ENCODE peak calls at places on chromosomes 4 and X, in five cellular contexts. D is H9, J is H1, I is mesenchymal stem cell, W is trophoblast cell. L is an unnamed sample.

GRCh38 chr4:158033416-158033863 is 139.4 kb downstream of the GASK1B start:
- DNase-seq in D (no peak), J (no peak), I (peak), W (peak), L (no peak)

GRCh38 chrX:155334486-155335316 is at the start of gene CLIC2:
- DNase-seq in D (no peak), J (no peak), I (peak), W (peak), L (no peak)

GRCh38 chrX:1493877-1494510 is 41.3 kb upstream of the ASMTL start:
- DNase-seq in D (peak), J (no peak), I (no peak), W (no peak), L (no peak)

GRCh38 chr4:120633810-120634209 is 288.7 kb downstream of the PRDM5 start:
- DNase-seq in D (no peak), J (no peak), I (no peak), W (no peak), L (no peak)

GRCh38 chrX:15469613-15470012 is 23.5 kb downstream of the PIR start:
- DNase-seq in D (no peak), J (no peak), I (no peak), W (no peak), L (no peak)

GRCh38 chr4:792729-793108 is 33.2 kb downstream of the CPLX1 start:
- DNase-seq in D (no peak), J (no peak), I (no peak), W (no peak), L (no peak)

GRCh38 chr4:4534515-4535145 is 7.2 kb downstream of the STX18 start:
- DNase-seq in D (no peak), J (no peak), I (no peak), W (no peak), L (no peak)

GRCh38 chrX:51608766-51609165 is 9.9 kb downstream of the CENPVL3 start:
- DNase-seq in D (no peak), J (no peak), I (peak), W (peak), L (no peak)

GRCh38 chrX:37817176-37817575 is 30.2 kb downstream of the DYNLT3 start:
- DNase-seq in D (no peak), J (no peak), I (no peak), W (no peak), L (no peak)

GRCh38 chr4:109811707-109812106 is 3.9 kb upstream of the GAR1 start:
- DNase-seq in D (no peak), J (no peak), I (no peak), W (peak), L (no peak)

GRCh38 chrX:71533850-71534515 is 1.1 kb downstream of the OGT start:
- DNase-seq in D (peak), J (no peak), I (peak), W (peak), L (peak)

GRCh38 chr4:186554485-186554884 is 882 bp downstream of the MTNR1A start:
- DNase-seq in D (peak), J (no peak), I (no peak), W (no peak), L (no peak)

GRCh38 chr4:182878633-182879495 is 38.3 kb downstream of the DCTD start:
- DNase-seq in D (no peak), J (no peak), I (no peak), W (no peak), L (no peak)

GRCh38 chr4:122921971-122922876 is at the start of gene NUDT6:
- DNase-seq in D (peak), J (no peak), I (peak), W (peak), L (peak)

GRCh38 chr4:7160951-7161440 is 31.3 kb upstream of the SORCS2 start:
- DNase-seq in D (peak), J (no peak), I (no peak), W (no peak), L (no peak)

GRCh38 chr4:66750273-66750672 is 795.0 kb downstream of the CENPC start:
- DNase-seq in D (no peak), J (no peak), I (peak), W (no peak), L (no peak)

GRCh38 chr4:81555489-81555888 is 83.8 kb upstream of the RASGEF1B start:
- DNase-seq in D (no peak), J (no peak), I (no peak), W (no peak), L (no peak)

GRCh38 chr4:48949518-48950207 is 36.4 kb upstream of the CWH43 start:
- DNase-seq in D (no peak), J (no peak), I (no peak), W (peak), L (no peak)

GRCh38 chr4:122827899-122828601 is 1.4 kb downstream of the FGF2 start:
- DNase-seq in D (peak), J (peak), I (peak), W (peak), L (peak)

GRCh38 chr4:99759988-99760387 is 56.6 kb upstream of the DAPP1 start:
- DNase-seq in D (no peak), J (no peak), I (no peak), W (no peak), L (no peak)

GRCh38 chrX:39464253-39464652 is 633.5 kb downstream of the BCOR start:
- DNase-seq in D (no peak), J (no peak), I (no peak), W (no peak), L (no peak)

GRCh38 chrX:45709381-45709780 is 508.7 kb upstream of the DIPK2B start:
- DNase-seq in D (no peak), J (no peak), I (peak), W (no peak), L (no peak)

GRCh38 chr4:111812760-111813159 is 332.5 kb upstream of the FAM241A start:
- DNase-seq in D (no peak), J (no peak), I (no peak), W (no peak), L (no peak)
- H2BK12ac ChIP-seq in D (no peak), J (no peak), I (no peak), W (no peak), L (no peak)

GRCh38 chr4:76659103-76659490 is 224.1 kb downstream of the SHROOM3 start:
- DNase-seq in D (no peak), J (no peak), I (no peak), W (no peak), L (no peak)

GRCh38 chr4:76655566-76656479 is 220.8 kb downstream of the SHROOM3 start:
- DNase-seq in D (no peak), J (no peak), I (no peak), W (peak), L (no peak)

GRCh38 chr4:76654796-76655195 is 219.8 kb downstream of the SHROOM3 start:
- DNase-seq in D (no peak), J (no peak), I (peak), W (no peak), L (no peak)

GRCh38 chr4:76657443-76657842 is 222.4 kb downstream of the SHROOM3 start:
- DNase-seq in D (no peak), J (no peak), I (no peak), W (no peak), L (no peak)

GRCh38 chr4:76658231-76659102 is 223.4 kb downstream of the SHROOM3 start:
- DNase-seq in D (no peak), J (no peak), I (peak), W (peak), L (no peak)
- H4K91ac ChIP-seq in D (no peak), J (no peak), I (no peak), W (peak), L (no peak)

GRCh38 chrX:19122641-19123009 is 357 bp upstream of the ADGRG2 start:
- DNase-seq in D (no peak), J (no peak), I (no peak), W (no peak), L (no peak)

GRCh38 chrX:19121898-19122640 is at the start of gene ADGRG2:
- DNase-seq in D (peak), J (no peak), I (peak), W (peak), L (peak)

DNA sequence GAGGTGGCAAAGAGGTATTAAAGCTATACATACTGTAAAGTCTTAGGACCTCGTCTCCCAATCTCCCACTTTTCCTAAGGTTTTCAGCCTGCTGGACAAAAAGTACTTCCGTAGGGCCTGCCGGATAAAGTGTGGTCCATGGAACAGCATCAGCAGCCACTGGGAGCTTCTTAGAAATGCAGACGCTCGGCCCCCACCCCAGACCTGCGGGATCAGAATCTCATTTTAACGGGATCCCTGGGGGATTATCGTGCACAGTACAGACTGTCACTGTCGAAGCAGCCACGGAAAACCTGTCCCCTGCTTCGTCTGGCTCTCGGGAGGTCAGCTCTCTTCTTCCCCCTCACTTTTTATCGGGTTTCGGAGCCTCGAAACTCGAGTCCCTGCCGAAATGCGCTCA is 802 bp downstream of the ADGRG2 start:
- DNase-seq in D (no peak), J (no peak), I (no peak), W (no peak), L (no peak)
- H3K9ac ChIP-seq in D (peak), J (no peak), I (no peak), W (no peak), L (no peak)

GRCh38 chr4:106565727-106566126 is 197.1 kb upstream of the GIMD1 start:
- DNase-seq in D (no peak), J (no peak), I (no peak), W (no peak), L (no peak)
- H2BK12ac ChIP-seq in D (no peak), J (no peak), I (no peak), W (no peak), L (no peak)

GRCh38 chr4:78480286-78480685 is 71.3 kb upstream of the ANXA3 start:
- DNase-seq in D (no peak), J (no peak), I (no peak), W (no peak), L (no peak)
- H4K91ac ChIP-seq in D (no peak), J (no peak), I (no peak), W (no peak), L (no peak)

GRCh38 chrX:46722742-46723568 is 36.0 kb downstream of the SLC9A7 start:
- DNase-seq in D (no peak), J (no peak), I (no peak), W (no peak), L (no peak)
- H3K9ac ChIP-seq in D (no peak), J (no peak), I (no peak), W (no peak), L (no peak)

GRCh38 chr4:91340843-91341242 is 962.9 kb upstream of the GRID2 start:
- DNase-seq in D (no peak), J (no peak), I (no peak), W (no peak), L (no peak)

GRCh38 chr4:91345632-91346031 is 958.1 kb upstream of the GRID2 start:
- DNase-seq in D (no peak), J (no peak), I (no peak), W (no peak), L (no peak)
- H2BK12ac ChIP-seq in D (no peak), J (no peak), I (no peak), W (no peak), L (no peak)

DNA sequence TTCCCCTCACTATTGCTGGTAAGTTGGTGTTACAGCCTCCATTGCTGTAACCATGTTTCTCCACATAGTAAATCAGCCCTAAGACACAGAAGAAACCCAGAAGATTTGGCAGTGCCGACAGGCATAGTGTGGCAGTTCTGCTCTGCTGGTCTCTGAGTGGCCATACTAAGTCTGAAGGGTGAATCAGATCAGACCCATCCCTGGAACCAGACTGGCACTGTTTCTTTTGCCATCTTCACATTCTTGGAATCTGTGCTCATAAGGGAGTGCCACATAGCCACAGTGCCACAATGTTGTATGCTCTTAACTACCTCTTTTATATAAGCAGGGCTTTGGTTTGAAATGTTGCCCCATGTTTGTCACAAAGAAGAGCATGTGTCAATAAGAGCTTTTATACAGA is 128.3 kb downstream of the CBR4 start:
- DNase-seq in D (no peak), J (no peak), I (no peak), W (no peak), L (no peak)
- H4K91ac ChIP-seq in D (no peak), J (no peak), I (no peak), W (no peak), L (no peak)

GRCh38 chr4:102345795-102346100 is 466 bp upstream of the SLC39A8 start:
- DNase-seq in D (no peak), J (no peak), I (no peak), W (no peak), L (no peak)
- H3K9ac ChIP-seq in D (no peak), J (peak), I (peak), W (no peak), L (no peak)

L was measured in neuronal stem cell.